ENCODE peak calls at places on chromosomes 3 and 15, in six cellular contexts. G, V, T, J, B and K are unnamed samples.
A peak's percentile ranks its signal among the peaks of the same experiment; 100 is the strongest.

GRCh38 chr3:173583496-173583895 is 186.0 kb downstream of the NLGN1 start:
- DNase-seq in B (no peak), J (peak; percentile 4), T (no peak), G (no peak), V (no peak), K (no peak)

GRCh38 chr3:71726106-71726505 is 904 bp upstream of the EIF4E3 start:
- DNase-seq in V (no peak), J (no peak), T (no peak), B (no peak), G (no peak), K (no peak)

GRCh38 chr15:39115379-39116057 is 465.4 kb upstream of the THBS1 start:
- DNase-seq in T (no peak), V (no peak), B (no peak), G (no peak), J (no peak), K (no peak)

GRCh38 chr15:40441012-40441735 is 421 bp downstream of the BAHD1 start:
- DNase-seq in B (no peak), G (peak; percentile 72), T (no peak), J (peak; percentile 31), V (no peak), K (no peak)

GRCh38 chr3:133851266-133851906 is 44.3 kb downstream of the RAB6B start:
- DNase-seq in V (no peak), T (no peak), G (no peak), J (no peak), B (no peak), K (no peak)

GRCh38 chr3:112327371-112327951 is 5.5 kb upstream of the CD200 start:
- DNase-seq in V (no peak), G (no peak), B (no peak), T (no peak), J (peak; percentile 79), K (peak; percentile 15)

GRCh38 chr15:88995449-88995848 is 82.3 kb upstream of the MFGE8 start:
- DNase-seq in V (no peak), B (no peak), J (no peak), G (no peak), T (no peak), K (no peak)

GRCh38 chr3:11244131-11244677 is 28.0 kb upstream of the ATG7 start:
- DNase-seq in B (no peak), V (no peak), J (peak; percentile 28), G (no peak), T (no peak), K (no peak)

GRCh38 chr15:61702224-61703120 is 357.8 kb downstream of the VPS13C start:
- DNase-seq in B (no peak), T (no peak), J (no peak), V (no peak), G (no peak), K (no peak)

GRCh38 chr3:76403556-76403955 is 618.2 kb upstream of the ZNF717 start:
- DNase-seq in B (no peak), J (no peak), G (no peak), T (no peak), V (no peak), K (no peak)

GRCh38 chr15:89828324-89829145 is 13.9 kb upstream of the ANPEP start:
- DNase-seq in V (peak; percentile 55), G (peak; percentile 79), T (no peak), B (peak; percentile 72), J (no peak), K (peak; percentile 65)

GRCh38 chr3:71173421-71173975 is 410.0 kb downstream of the FOXP1 start:
- DNase-seq in G (no peak), V (no peak), B (no peak), J (no peak), T (no peak), K (no peak)

GRCh38 chr15:74525946-74526345 is 15.1 kb upstream of the ARID3B start:
- DNase-seq in T (no peak), G (no peak), J (peak; percentile 62), B (no peak), V (no peak), K (no peak)

GRCh38 chr3:194664857-194665256 is 7.1 kb downstream of the LSG1 start:
- DNase-seq in T (no peak), B (no peak), J (peak; percentile 85), G (no peak), V (no peak), K (no peak)

GRCh38 chr15:85047271-85047948 is 65.8 kb downstream of the PDE8A start:
- DNase-seq in J (peak; percentile 97), G (no peak), B (no peak), V (no peak), T (no peak), K (peak; percentile 39)

GRCh38 chr3:194223951-194224350 is 88.0 kb downstream of the HES1 start:
- DNase-seq in G (no peak), B (no peak), T (no peak), V (no peak), J (no peak), K (no peak)

GRCh38 chr3:44252332-44252731 is 10.6 kb downstream of the TOPAZ1 start:
- DNase-seq in J (peak; percentile 93), T (no peak), V (no peak), B (no peak), G (no peak), K (no peak)

GRCh38 chr3:188240189-188240981 is 86.4 kb downstream of the LPP start:
- DNase-seq in J (no peak), G (no peak), V (no peak), B (no peak), T (no peak), K (no peak)

GRCh38 chr3:194561306-194561974 is 71.8 kb downstream of the TMEM44 start:
- DNase-seq in V (no peak), B (no peak), J (peak; percentile 90), T (no peak), G (no peak), K (no peak)

GRCh38 chr3:115576325-115576724 is 47.0 kb upstream of the GAP43 start:
- DNase-seq in G (no peak), J (no peak), B (no peak), V (no peak), T (no peak), K (no peak)

GRCh38 chr3:185460719-185461350 is 38.0 kb downstream of the TMEM41A start:
- DNase-seq in V (no peak), J (peak; percentile 37), B (no peak), T (no peak), G (no peak), K (no peak)

GRCh38 chr3:95612611-95613010 is 1201.8 kb upstream of the EPHA6 start:
- DNase-seq in J (no peak), B (no peak), V (no peak), T (no peak), G (no peak), K (no peak)

GRCh38 chr15:31177936-31178335 is 76.4 kb upstream of the TRPM1 start:
- DNase-seq in J (no peak), V (no peak), B (no peak), T (no peak), G (no peak), K (no peak)

GRCh38 chr3:149020196-149020838 is 29.0 kb downstream of the GYG1 start:
- DNase-seq in G (no peak), J (peak; percentile 71), V (no peak), T (no peak), B (no peak), K (no peak)

GRCh38 chr3:55484191-55484644 is 2.9 kb downstream of the WNT5A start:
- DNase-seq in B (no peak), G (no peak), V (no peak), T (no peak), J (no peak), K (peak; percentile 49)

GRCh38 chr3:121995190-121996137 is 26.6 kb downstream of the ILDR1 start:
- DNase-seq in B (peak; percentile 62), J (peak; percentile 74), T (peak; percentile 10), G (peak; percentile 65), V (no peak), K (peak; percentile 83)

GRCh38 chr3:123602325-123602724 is 17.5 kb upstream of the HACD2 start:
- DNase-seq in T (no peak), J (peak; percentile 83), V (no peak), G (no peak), B (no peak), K (peak; percentile 22)

GRCh38 chr3:128969993-128970740 is 23.7 kb downstream of the CFAP92 start:
- DNase-seq in G (no peak), J (peak; percentile 55), V (peak; percentile 51), T (no peak), B (no peak), K (peak; percentile 50)

GRCh38 chr15:40244961-40245523 is 6.2 kb downstream of the PAK6 start:
- DNase-seq in V (no peak), G (no peak), J (no peak), T (no peak), B (no peak), K (peak; percentile 56)

GRCh38 chr3:88318067-88318466 is 168.3 kb downstream of the C3orf38 start:
- DNase-seq in B (no peak), J (no peak), T (no peak), G (no peak), V (no peak), K (no peak)

GRCh38 chr3:48558446-48559134 is 2.0 kb upstream of the PFKFB4 start:
- DNase-seq in G (no peak), V (no peak), T (no peak), B (no peak), J (no peak), K (no peak)
- TF ChIP-seq POLR2A in G (no peak), V (no peak), T (no peak), B (no peak), J (no peak), K (no peak)

GRCh38 chr15:98654790-98655360 is 6.5 kb downstream of the IGF1R start:
- DNase-seq in B (no peak), T (no peak), G (no peak), J (no peak), V (no peak), K (no peak)
- H3K4me1 ChIP-seq in B (peaks cover 4% of the 10 kb centered on the region), T (peaks cover 27% of the 10 kb centered on the region), G (peaks cover 33% of the 10 kb centered on the region), J (peaks cover 43% of the 10 kb centered on the region), V (peaks cover 6% of the 10 kb centered on the region), K (peaks cover 44% of the 10 kb centered on the region)

GRCh38 chr3:45995370-45996192 is at the start of gene FYCO1:
- DNase-seq in V (peak; percentile 92), T (peak; percentile 59), J (peak; percentile 88), B (peak; percentile 94), G (peak; percentile 97), K (peak; percentile 92)
- TF ChIP-seq POLR2A in V (peak; percentile 87), T (peak; percentile 88), J (peak; percentile 71), B (peak; percentile 77), G (peak; percentile 77), K (peak; percentile 66)

DNA sequence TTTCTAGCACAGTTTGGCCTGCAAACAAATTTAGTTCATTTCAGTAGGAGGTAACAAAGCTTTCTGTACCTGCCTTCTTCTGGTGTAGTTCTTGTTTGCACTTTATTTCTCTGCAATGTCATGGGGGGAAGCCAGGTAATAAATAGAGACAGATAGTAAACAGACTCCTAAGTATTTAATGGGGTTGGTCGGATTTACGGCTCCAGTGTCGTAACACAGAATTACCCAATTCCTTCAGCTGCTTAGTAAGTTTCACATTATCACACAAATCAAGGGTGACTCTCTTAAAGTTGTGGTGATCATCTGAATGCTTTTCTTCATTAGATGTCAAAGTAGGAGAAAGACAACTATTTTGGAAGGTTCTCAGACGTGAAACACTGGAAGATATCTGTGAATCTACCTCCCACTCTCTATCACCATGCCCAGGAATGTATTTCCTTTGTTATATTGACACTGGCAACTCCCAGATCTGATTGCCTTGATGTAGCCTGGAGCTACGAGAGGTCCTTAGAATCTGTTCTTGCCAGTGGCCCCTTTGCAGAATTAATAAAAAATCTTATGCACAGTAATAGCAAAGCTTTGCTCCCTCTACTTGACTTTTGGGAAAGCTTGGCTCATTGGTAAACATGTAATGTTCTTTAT is 25.0 kb upstream of the TMC3 start:
- DNase-seq in B (no peak), T (no peak), V (no peak), G (no peak), J (no peak), K (no peak)
- H3K4me1 ChIP-seq in B (no peaks in the 10 kb centered on the region), T (no peaks in the 10 kb centered on the region), V (peaks cover 5% of the 10 kb centered on the region), G (no peaks in the 10 kb centered on the region), J (no peaks in the 10 kb centered on the region), K (peaks cover 10% of the 10 kb centered on the region)